ENCODE peak calls at places on chromosome 17, in seven cellular contexts. H is NCI-H460, R is uterus, O is foreskin fibroblast, G is substantia nigra, J is adipocyte, E is GM10248. L is an unnamed sample.
A peak's percentile ranks its signal among the peaks of the same experiment; 100 is the strongest.

GRCh38 chr17:34135841-34136240 is 119.2 kb upstream of the CCL2 start:
- DNase-seq in H (no peak), J (no peak), E (no peak), R (no peak), G (no peak), O (no peak), L (no peak)

GRCh38 chr17:4739122-4740024 is at the start of the genes CXCL16 and ZMYND15:
- DNase-seq in R (peak; percentile 32), O (peak; percentile 68), J (peak; percentile 79), G (peak; percentile 32), E (peak; percentile 87), H (peak; percentile 22), L (peak; percentile 85)

GRCh38 chr17:39737761-39738567 is at the start of gene GRB7:
- DNase-seq in J (no peak), O (no peak), R (peak; percentile 47), H (no peak), G (peak; percentile 25), E (no peak), L (peak; percentile 55)

GRCh38 chr17:17626151-17626805 is 34.8 kb upstream of the PEMT start:
- DNase-seq in E (no peak), H (no peak), R (no peak), O (no peak), G (no peak), J (no peak), L (no peak)

GRCh38 chr17:1997587-1998425 is 27.3 kb downstream of the RTN4RL1 start:
- DNase-seq in E (no peak), H (no peak), G (no peak), O (peak; percentile 36), J (no peak), R (no peak), L (no peak)

GRCh38 chr17:64157669-64158180 is 27.8 kb upstream of the ERN1 start:
- DNase-seq in H (no peak), E (no peak), R (no peak), G (no peak), J (no peak), O (no peak), L (no peak)

GRCh38 chr17:80101946-80102706 is 745 bp downstream of the GAA start:
- DNase-seq in H (no peak), G (no peak), E (peak; percentile 51), O (peak; percentile 43), J (peak; percentile 41), R (no peak), L (no peak)

GRCh38 chr17:49252148-49252682 is 21.6 kb upstream of the PHOSPHO1 start:
- DNase-seq in R (no peak), G (no peak), E (no peak), H (peak; percentile 26), J (peak; percentile 38), O (peak; percentile 55), L (no peak)

GRCh38 chr17:81713556-81714411 is 1.7 kb downstream of the SLC25A10 start:
- DNase-seq in E (no peak), O (peak; percentile 64), G (no peak), H (no peak), R (no peak), J (no peak), L (no peak)

L was measured in GM12891.